ENCODE peak calls at places on chromosomes 11 and 22, in five cellular contexts. One of them, this sample, is unnamed.

GRCh38 chr11:107576497-107577086 is 11.1 kb upstream of the ALKBH8 start:
- DNase-seq in CD4-positive, alpha-beta T cell: peak
- DNase-seq in tibial artery: no peak
- DNase-seq in BE2C: peak
- DNase-seq in hepatocyte: peak
- DNase-seq in this sample: peak

GRCh38 chr11:129455756-129456436 is 80.2 kb downstream of the BARX2 start:
- DNase-seq in BE2C: no peak
- DNase-seq in CD4-positive, alpha-beta T cell: no peak
- DNase-seq in hepatocyte: no peak
- DNase-seq in tibial artery: no peak
- DNase-seq in this sample: no peak

GRCh38 chr11:57335343-57336110 is at the start of gene SSRP1:
- DNase-seq in tibial artery: peak
- DNase-seq in hepatocyte: peak
- DNase-seq in CD4-positive, alpha-beta T cell: peak
- DNase-seq in BE2C: peak
- DNase-seq in this sample: peak

GRCh38 chr11:10669258-10670033 is 24.1 kb downstream of the IRAG1 start:
- DNase-seq in BE2C: peak
- DNase-seq in CD4-positive, alpha-beta T cell: no peak
- DNase-seq in hepatocyte: peak
- DNase-seq in tibial artery: no peak
- DNase-seq in this sample: no peak

GRCh38 chr11:15161746-15162145 is 47.0 kb downstream of the INSC start:
- DNase-seq in CD4-positive, alpha-beta T cell: no peak
- DNase-seq in hepatocyte: no peak
- DNase-seq in tibial artery: no peak
- DNase-seq in BE2C: no peak
- DNase-seq in this sample: no peak

GRCh38 chr22:44685384-44686056 is 16.5 kb upstream of the PRR5 start:
- DNase-seq in tibial artery: no peak
- DNase-seq in CD4-positive, alpha-beta T cell: peak
- DNase-seq in BE2C: peak
- DNase-seq in hepatocyte: peak
- DNase-seq in this sample: no peak

GRCh38 chr11:44623321-44623715 is 57.9 kb downstream of the CD82 start:
- DNase-seq in CD4-positive, alpha-beta T cell: no peak
- DNase-seq in hepatocyte: no peak
- DNase-seq in tibial artery: peak
- DNase-seq in BE2C: no peak
- DNase-seq in this sample: no peak

GRCh38 chr11:78802058-78802633 is 227.5 kb upstream of the NARS2 start:
- DNase-seq in BE2C: no peak
- DNase-seq in CD4-positive, alpha-beta T cell: no peak
- DNase-seq in tibial artery: no peak
- DNase-seq in hepatocyte: peak
- DNase-seq in this sample: no peak

GRCh38 chr11:125429174-125429707 is 66.8 kb downstream of the FEZ1 start:
- DNase-seq in hepatocyte: peak
- DNase-seq in tibial artery: no peak
- DNase-seq in CD4-positive, alpha-beta T cell: peak
- DNase-seq in BE2C: peak
- DNase-seq in this sample: peak

GRCh38 chr22:40473703-40474102 is 103.3 kb downstream of the SGSM3 start:
- DNase-seq in BE2C: no peak
- DNase-seq in tibial artery: no peak
- DNase-seq in hepatocyte: no peak
- DNase-seq in CD4-positive, alpha-beta T cell: no peak
- DNase-seq in this sample: no peak

GRCh38 chr11:112655386-112655785 is 305.8 kb upstream of the NCAM1 start:
- DNase-seq in hepatocyte: peak
- DNase-seq in tibial artery: peak
- DNase-seq in CD4-positive, alpha-beta T cell: no peak
- DNase-seq in BE2C: peak
- DNase-seq in this sample: no peak

GRCh38 chr11:130858215-130858614 is 58.1 kb downstream of the SNX19 start:
- DNase-seq in hepatocyte: no peak
- DNase-seq in tibial artery: no peak
- DNase-seq in BE2C: peak
- DNase-seq in CD4-positive, alpha-beta T cell: no peak
- DNase-seq in this sample: no peak

GRCh38 chr11:625636-626319 is 1.0 kb upstream of the CDHR5 start:
- DNase-seq in tibial artery: peak
- DNase-seq in hepatocyte: peak
- DNase-seq in BE2C: no peak
- DNase-seq in CD4-positive, alpha-beta T cell: no peak
- DNase-seq in this sample: no peak

GRCh38 chr11:10664005-10664404 is 29.6 kb downstream of the IRAG1 start:
- DNase-seq in CD4-positive, alpha-beta T cell: no peak
- DNase-seq in BE2C: no peak
- DNase-seq in tibial artery: no peak
- DNase-seq in hepatocyte: no peak
- DNase-seq in this sample: no peak

GRCh38 chr11:78192911-78193341 is 4.2 kb downstream of the USP35 start:
- DNase-seq in tibial artery: peak
- DNase-seq in BE2C: no peak
- DNase-seq in CD4-positive, alpha-beta T cell: no peak
- DNase-seq in hepatocyte: no peak
- DNase-seq in this sample: no peak

GRCh38 chr22:33056108-33056507 is 2.1 kb downstream of the SYN3 start:
- DNase-seq in CD4-positive, alpha-beta T cell: no peak
- DNase-seq in tibial artery: no peak
- DNase-seq in BE2C: no peak
- DNase-seq in hepatocyte: no peak
- DNase-seq in this sample: no peak

GRCh38 chr11:2527621-2528291 is 82.9 kb downstream of the KCNQ1 start:
- DNase-seq in hepatocyte: no peak
- DNase-seq in CD4-positive, alpha-beta T cell: no peak
- DNase-seq in BE2C: peak
- DNase-seq in tibial artery: peak
- DNase-seq in this sample: peak

GRCh38 chr22:49582171-49582570 is 245.5 kb downstream of the BRD1 start:
- DNase-seq in hepatocyte: no peak
- DNase-seq in tibial artery: no peak
- DNase-seq in BE2C: no peak
- DNase-seq in CD4-positive, alpha-beta T cell: no peak
- DNase-seq in this sample: no peak

GRCh38 chr22:37147186-37147990 is 2.3 kb downstream of the IL2RB start:
- DNase-seq in tibial artery: no peak
- DNase-seq in CD4-positive, alpha-beta T cell: no peak
- DNase-seq in BE2C: no peak
- DNase-seq in hepatocyte: no peak
- DNase-seq in this sample: no peak

GRCh38 chr22:49188591-49188990 is 639.1 kb downstream of the BRD1 start:
- DNase-seq in tibial artery: no peak
- DNase-seq in CD4-positive, alpha-beta T cell: no peak
- DNase-seq in BE2C: no peak
- DNase-seq in hepatocyte: no peak
- DNase-seq in this sample: no peak

GRCh38 chr11:131649861-131650260 is 279.4 kb downstream of the NTM start:
- DNase-seq in hepatocyte: no peak
- DNase-seq in CD4-positive, alpha-beta T cell: no peak
- DNase-seq in tibial artery: no peak
- DNase-seq in BE2C: no peak
- DNase-seq in this sample: no peak

GRCh38 chr22:44085743-44086741 is 61.9 kb downstream of the PARVB start:
- DNase-seq in BE2C: peak
- DNase-seq in CD4-positive, alpha-beta T cell: no peak
- DNase-seq in tibial artery: no peak
- DNase-seq in hepatocyte: peak
- DNase-seq in this sample: no peak

GRCh38 chr11:113261709-113262475 is 52.5 kb upstream of the TTC12 start:
- DNase-seq in tibial artery: no peak
- DNase-seq in CD4-positive, alpha-beta T cell: no peak
- DNase-seq in BE2C: no peak
- DNase-seq in hepatocyte: no peak
- DNase-seq in this sample: no peak

GRCh38 chr11:102121329-102121728 is 11.1 kb downstream of the YAP1 start:
- DNase-seq in hepatocyte: no peak
- DNase-seq in CD4-positive, alpha-beta T cell: no peak
- DNase-seq in BE2C: no peak
- DNase-seq in tibial artery: no peak
- DNase-seq in this sample: no peak

GRCh38 chr11:62015615-62016014 is 48.2 kb upstream of the FTH1 start:
- DNase-seq in hepatocyte: no peak
- DNase-seq in BE2C: no peak
- DNase-seq in tibial artery: no peak
- DNase-seq in CD4-positive, alpha-beta T cell: no peak
- DNase-seq in this sample: no peak

GRCh38 chr11:43556269-43556668 is 124.3 kb upstream of the HSD17B12 start:
- DNase-seq in BE2C: no peak
- DNase-seq in tibial artery: no peak
- DNase-seq in CD4-positive, alpha-beta T cell: no peak
- DNase-seq in hepatocyte: no peak
- DNase-seq in this sample: no peak

GRCh38 chr11:26231252-26231661 is 100.7 kb upstream of the ANO3 start:
- DNase-seq in tibial artery: no peak
- DNase-seq in CD4-positive, alpha-beta T cell: no peak
- DNase-seq in hepatocyte: no peak
- DNase-seq in BE2C: no peak
- DNase-seq in this sample: no peak

DNA sequence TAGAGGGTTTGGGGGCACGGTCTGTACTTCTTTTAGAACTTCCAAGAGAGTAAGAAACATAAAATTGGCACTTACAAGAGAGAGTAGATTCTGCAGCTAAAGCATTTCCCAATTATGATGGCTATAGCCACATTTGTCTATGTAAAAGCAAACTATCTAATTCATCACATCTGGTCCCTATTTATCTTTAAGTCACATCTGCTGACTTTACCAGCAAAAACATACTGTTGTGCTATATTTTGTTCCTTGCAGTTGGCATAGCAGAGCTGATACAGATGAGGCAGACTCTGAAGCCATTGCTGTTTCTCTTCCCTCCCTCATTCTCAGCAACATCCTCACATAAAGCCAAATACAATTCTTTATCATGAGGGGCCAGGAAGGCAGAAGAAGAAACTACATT is 1533.5 kb upstream of the RAG2 start:
- DNase-seq in tibial artery: no peak
- DNase-seq in hepatocyte: no peak
- DNase-seq in CD4-positive, alpha-beta T cell: no peak
- DNase-seq in BE2C: no peak
- DNase-seq in this sample: no peak
- TF ChIP-seq CTCF in tibial artery: no peak
- TF ChIP-seq CTCF in hepatocyte: no peak
- TF ChIP-seq CTCF in CD4-positive, alpha-beta T cell: no peak
- TF ChIP-seq CTCF in BE2C: no peak
- TF ChIP-seq CTCF in this sample: no peak

DNA sequence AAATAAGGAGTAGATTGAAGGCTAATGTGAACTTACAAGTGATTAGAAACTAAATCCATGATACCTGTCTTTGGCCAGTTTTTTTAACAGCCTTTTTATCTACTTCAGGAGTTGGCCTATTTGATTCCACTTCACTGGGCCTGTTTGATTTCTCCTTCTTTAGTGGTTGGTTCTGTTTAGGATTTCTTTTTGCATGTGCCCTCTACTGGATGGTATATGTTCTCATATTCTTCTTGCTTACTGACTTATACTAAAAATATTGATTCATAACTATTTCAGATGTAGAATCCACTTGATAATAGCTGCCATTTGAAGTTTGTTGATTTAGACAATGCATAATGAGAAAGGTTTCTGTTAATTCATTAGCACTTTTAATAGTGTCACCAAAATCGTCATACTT is 53.9 kb downstream of the USP47 start:
- DNase-seq in tibial artery: no peak
- DNase-seq in hepatocyte: no peak
- DNase-seq in BE2C: no peak
- DNase-seq in CD4-positive, alpha-beta T cell: no peak
- DNase-seq in this sample: no peak
- TF ChIP-seq CTCF in tibial artery: peak
- TF ChIP-seq CTCF in hepatocyte: peak
- TF ChIP-seq CTCF in BE2C: peak
- TF ChIP-seq CTCF in CD4-positive, alpha-beta T cell: no peak
- TF ChIP-seq CTCF in this sample: no peak

GRCh38 chr11:21986361-21986760 is 206.5 kb upstream of the ANO5 start:
- DNase-seq in hepatocyte: no peak
- DNase-seq in CD4-positive, alpha-beta T cell: no peak
- DNase-seq in BE2C: no peak
- DNase-seq in tibial artery: no peak
- DNase-seq in this sample: no peak

GRCh38 chr11:21988477-21988876 is 204.4 kb upstream of the ANO5 start:
- DNase-seq in BE2C: no peak
- DNase-seq in hepatocyte: peak
- DNase-seq in tibial artery: no peak
- DNase-seq in CD4-positive, alpha-beta T cell: no peak
- DNase-seq in this sample: no peak
- TF ChIP-seq CTCF in BE2C: peak
- TF ChIP-seq CTCF in hepatocyte: peak
- TF ChIP-seq CTCF in tibial artery: no peak
- TF ChIP-seq CTCF in CD4-positive, alpha-beta T cell: no peak
- TF ChIP-seq CTCF in this sample: no peak

GRCh38 chr11:77067776-77068460 is 1.1 kb downstream of the CAPN5 start:
- DNase-seq in tibial artery: peak
- DNase-seq in BE2C: no peak
- DNase-seq in CD4-positive, alpha-beta T cell: no peak
- DNase-seq in hepatocyte: no peak
- DNase-seq in this sample: no peak

GRCh38 chr11:77064648-77065217 is 2.0 kb upstream of the CAPN5 start:
- DNase-seq in CD4-positive, alpha-beta T cell: no peak
- DNase-seq in BE2C: no peak
- DNase-seq in hepatocyte: no peak
- DNase-seq in tibial artery: peak
- DNase-seq in this sample: no peak

GRCh38 chr11:77068461-77069335 is 1.9 kb downstream of the CAPN5 start:
- DNase-seq in hepatocyte: no peak
- DNase-seq in tibial artery: peak
- DNase-seq in CD4-positive, alpha-beta T cell: no peak
- DNase-seq in BE2C: no peak
- DNase-seq in this sample: no peak

GRCh38 chr11:77065878-77066228 is 918 bp upstream of the CAPN5 start:
- DNase-seq in hepatocyte: peak
- DNase-seq in CD4-positive, alpha-beta T cell: no peak
- DNase-seq in BE2C: no peak
- DNase-seq in tibial artery: no peak
- DNase-seq in this sample: no peak

DNA sequence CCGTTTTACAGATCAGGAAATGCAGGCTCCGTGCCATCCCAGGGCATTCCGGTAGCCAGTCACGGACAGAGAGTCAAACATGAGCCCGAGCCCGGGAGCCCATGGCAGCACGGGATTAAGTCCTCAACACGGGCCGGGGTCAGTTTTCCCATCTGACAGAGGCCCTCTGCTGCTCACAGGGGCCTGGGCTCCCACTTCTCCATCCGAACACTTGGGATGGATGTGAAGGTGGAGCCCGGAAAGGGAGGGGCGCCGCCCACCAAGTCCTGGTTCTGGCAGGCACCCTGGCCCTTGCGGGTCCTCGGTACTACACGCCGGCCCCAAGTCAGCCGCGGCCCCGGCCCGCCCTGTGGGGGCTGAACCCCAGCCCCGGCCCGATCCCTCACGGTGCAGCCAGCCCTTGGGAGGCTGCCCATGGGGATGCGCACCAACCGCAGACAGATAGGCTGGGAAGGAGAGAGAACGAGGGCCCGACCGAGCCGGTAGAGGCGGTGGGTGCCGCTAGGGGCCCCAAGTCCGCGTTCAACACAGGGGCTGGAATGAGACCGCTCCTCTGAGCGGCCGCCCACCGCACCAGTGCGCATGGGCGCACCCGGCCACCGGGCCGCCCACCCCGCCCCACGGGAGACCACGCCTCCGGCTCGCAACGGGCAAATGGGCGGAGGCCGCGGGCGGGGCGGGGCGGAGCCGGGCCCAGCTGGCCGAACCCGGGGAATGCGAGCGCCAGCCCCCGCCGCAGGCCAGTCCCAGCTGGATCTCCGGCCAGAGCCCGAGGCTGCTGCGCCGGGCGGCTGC is at the start of gene CAPN5:
- DNase-seq in CD4-positive, alpha-beta T cell: peak
- DNase-seq in BE2C: peak
- DNase-seq in tibial artery: peak
- DNase-seq in hepatocyte: peak
- DNase-seq in this sample: peak
- TF ChIP-seq CTCF in CD4-positive, alpha-beta T cell: no peak
- TF ChIP-seq CTCF in BE2C: peak
- TF ChIP-seq CTCF in tibial artery: peak
- TF ChIP-seq CTCF in hepatocyte: peak
- TF ChIP-seq CTCF in this sample: peak

This sample was measured in glutamatergic neuron.